ENCODE peak calls at places on chromosomes 7 and 10, in five cellular contexts. U, C, M, Y and W are unnamed samples.
A peak's percentile ranks its signal among the peaks of the same experiment; 100 is the strongest.

GRCh38 chr10:84291389-84291788 is 37.0 kb upstream of the CCSER2 start:
- DNase-seq in U (peak; percentile 88), C (no peak), M (no peak), Y (no peak), W (no peak)

GRCh38 chr7:29606287-29606721 is 42.7 kb downstream of the PRR15 start:
- DNase-seq in U (peak; percentile 87), C (no peak), M (peak; percentile 26), Y (no peak), W (no peak)

GRCh38 chr10:78775891-78776290 is 292.9 kb upstream of the ZMIZ1 start:
- DNase-seq in U (no peak), C (no peak), M (peak; percentile 14), Y (no peak), W (no peak)

GRCh38 chr7:4066626-4067475 is 615.2 kb upstream of the FOXK1 start:
- DNase-seq in U (no peak), C (no peak), M (no peak), Y (no peak), W (no peak)

GRCh38 chr7:133275441-133276105 is 22.7 kb downstream of the EXOC4 start:
- DNase-seq in U (no peak), C (no peak), M (no peak), Y (no peak), W (no peak)

GRCh38 chr7:128005117-128005516 is 26.1 kb downstream of the LRRC4 start:
- DNase-seq in U (no peak), C (no peak), M (no peak), Y (no peak), W (no peak)

GRCh38 chr10:79082035-79082373 is 13.2 kb downstream of the ZMIZ1 start:
- DNase-seq in U (no peak), C (no peak), M (no peak), Y (no peak), W (no peak)

GRCh38 chr10:102775201-102775972 is 31.6 kb downstream of the WBP1L start:
- DNase-seq in U (no peak), C (no peak), M (peak; percentile 75), Y (no peak), W (no peak)

GRCh38 chr10:120945801-120946302 is 94.7 kb downstream of the WDR11 start:
- DNase-seq in U (no peak), C (no peak), M (peak; percentile 78), Y (no peak), W (no peak)

GRCh38 chr7:97012293-97013005 is 7.1 kb downstream of the DLX6 start:
- DNase-seq in U (no peak), C (no peak), M (no peak), Y (no peak), W (no peak)

GRCh38 chr7:5450549-5451327 is 27.1 kb upstream of the TNRC18 start:
- DNase-seq in U (peak; percentile 78), C (peak; percentile 71), M (peak; percentile 56), Y (no peak), W (peak; percentile 25)

GRCh38 chr10:4775808-4776207 is 50.2 kb upstream of the AKR1E2 start:
- DNase-seq in U (no peak), C (no peak), M (no peak), Y (no peak), W (no peak)

GRCh38 chr10:24350111-24350921 is 141.4 kb downstream of the KIAA1217 start:
- DNase-seq in U (no peak), C (no peak), M (no peak), Y (no peak), W (no peak)

GRCh38 chr7:158310924-158311713 is 276.5 kb downstream of the PTPRN2 start:
- DNase-seq in U (no peak), C (no peak), M (no peak), Y (no peak), W (no peak)

GRCh38 chr10:94623572-94623971 is 60.0 kb upstream of the CYP2C18 start:
- DNase-seq in U (no peak), C (no peak), M (no peak), Y (no peak), W (no peak)

GRCh38 chr10:51000164-51000563 is 74.1 kb upstream of the PRKG1 start:
- DNase-seq in U (no peak), C (no peak), M (no peak), Y (no peak), W (no peak)

GRCh38 chr7:107023522-107024149 is 20.9 kb upstream of the PRKAR2B start:
- DNase-seq in U (no peak), C (no peak), M (no peak), Y (no peak), W (no peak)

GRCh38 chr7:142438235-142438922 is 180.5 kb upstream of the PRSS58 start:
- DNase-seq in U (peak; percentile 57), C (peak; percentile 47), M (no peak), Y (no peak), W (no peak)

GRCh38 chr10:127612-128432 is 7.4 kb upstream of the ZMYND11 start:
- DNase-seq in U (no peak), C (no peak), M (no peak), Y (no peak), W (no peak)

GRCh38 chr7:77481615-77482014 is 55.5 kb upstream of the PTPN12 start:
- DNase-seq in U (no peak), C (no peak), M (no peak), Y (no peak), W (no peak)

GRCh38 chr7:26858229-26858568 is 6.2 kb downstream of the SKAP2 start:
- DNase-seq in U (no peak), C (no peak), M (no peak), Y (no peak), W (no peak)

GRCh38 chr7:141045842-141046630 is 27.8 kb upstream of the TMEM178B start:
- DNase-seq in U (no peak), C (no peak), M (no peak), Y (no peak), W (no peak)

GRCh38 chr7:104936546-104936945 is 77.5 kb upstream of the KMT2E start:
- DNase-seq in U (no peak), C (no peak), M (peak; percentile 56), Y (no peak), W (no peak)

GRCh38 chr10:131725736-131726459 is 174.9 kb upstream of the PPP2R2D start:
- DNase-seq in U (no peak), C (no peak), M (no peak), Y (no peak), W (no peak)
- H3K9me3 ChIP-seq in U (no peaks in the 10 kb centered on the region), C (no peaks in the 10 kb centered on the region), M (no peaks in the 10 kb centered on the region), Y (no peaks in the 10 kb centered on the region), W (no peaks in the 10 kb centered on the region)

GRCh38 chr10:37681617-37681999 is 175.8 kb downstream of the ZNF248 start:
- DNase-seq in U (no peak), C (no peak), M (no peak), Y (no peak), W (no peak)
- H3K9me3 ChIP-seq in U (no peaks in the 10 kb centered on the region), C (no peaks in the 10 kb centered on the region), M (no peaks in the 10 kb centered on the region), Y (no peaks in the 10 kb centered on the region), W (no peaks in the 10 kb centered on the region)

DNA sequence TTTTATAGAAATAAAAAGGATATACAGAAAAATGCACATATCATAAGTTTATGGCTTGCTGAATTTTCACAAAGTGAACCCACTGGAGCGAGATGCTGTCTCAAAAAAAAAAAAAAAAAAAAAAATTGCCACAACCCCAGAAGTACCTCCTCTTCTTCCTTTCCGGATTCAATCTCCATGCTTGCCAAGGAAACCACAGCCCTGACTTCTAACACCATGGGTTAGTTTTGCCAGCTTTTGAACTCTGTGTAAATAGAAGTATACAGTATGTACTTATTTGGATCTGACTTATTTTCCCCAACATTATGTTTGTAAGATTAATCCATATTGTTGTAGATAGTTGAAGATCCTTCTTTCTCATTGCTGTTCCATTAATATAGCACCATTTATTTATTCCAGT is 40.0 kb downstream of the FANK1 start:
- DNase-seq in U (no peak), C (no peak), M (no peak), Y (no peak), W (no peak)
- H3K9me3 ChIP-seq in U (no peaks in the 10 kb centered on the region), C (no peaks in the 10 kb centered on the region), M (no peaks in the 10 kb centered on the region), Y (no peaks in the 10 kb centered on the region), W (no peaks in the 10 kb centered on the region)

GRCh38 chr7:6675807-6676405 is 30.8 kb downstream of the ZNF12 start:
- DNase-seq in U (no peak), C (no peak), M (no peak), Y (no peak), W (no peak)
- H3K9me3 ChIP-seq in U (no peaks in the 10 kb centered on the region), C (peaks cover 13% of the 10 kb centered on the region), M (peaks cover 77% of the 10 kb centered on the region), Y (no peaks in the 10 kb centered on the region), W (peaks cover 21% of the 10 kb centered on the region)

DNA sequence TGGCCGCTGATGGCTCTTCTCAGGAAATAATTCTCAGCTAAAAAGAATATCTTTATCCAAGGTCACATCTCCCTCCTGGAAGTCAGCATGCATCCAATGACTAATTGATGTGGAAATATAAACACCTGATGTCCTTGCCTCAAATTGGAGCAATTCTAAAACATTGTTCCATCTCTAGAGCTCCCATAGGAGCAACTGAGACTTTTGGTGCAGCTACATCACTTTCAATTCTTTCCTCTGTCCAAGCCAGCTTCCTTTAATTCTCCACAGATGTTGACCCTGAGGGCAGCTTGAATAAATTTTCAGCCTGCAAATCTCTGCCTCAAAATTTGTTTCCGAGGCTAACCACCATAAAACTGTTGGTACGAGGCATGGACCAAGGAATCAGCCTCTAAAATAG is 43.9 kb upstream of the KCND2 start:
- DNase-seq in U (no peak), C (no peak), M (no peak), Y (no peak), W (no peak)
- H3K9me3 ChIP-seq in U (no peaks in the 10 kb centered on the region), C (no peaks in the 10 kb centered on the region), M (no peaks in the 10 kb centered on the region), Y (no peaks in the 10 kb centered on the region), W (no peaks in the 10 kb centered on the region)